ENCODE peak calls at places on chromosomes 12 and 14, in eight cellular contexts. U is MM.1S, Z is SK-N-SH, O is PC-3, D is OCI-LY7, E is neural progenitor cell, P is hepatocyte, B is GM23338. C is an unnamed sample.

GRCh38 chr12:93237235-93237915 is 140.3 kb upstream of the NUDT4 start:
- DNase-seq in O (no peak), P (no peak), D (no peak), E (no peak), Z (no peak), U (no peak), B (no peak), C (no peak)

GRCh38 chr14:62957562-62957961 is 87.7 kb downstream of the KCNH5 start:
- DNase-seq in D (no peak), U (no peak), Z (no peak), O (peak), E (no peak), P (peak), B (no peak), C (no peak)

GRCh38 chr12:110203546-110203945 is 77.5 kb upstream of the ATP2A2 start:
- DNase-seq in P (no peak), D (no peak), O (no peak), Z (no peak), B (no peak), E (no peak), U (no peak), C (no peak)

GRCh38 chr14:56660677-56661389 is 81.2 kb downstream of the TMEM260 start:
- DNase-seq in Z (no peak), O (no peak), D (no peak), P (no peak), B (peak), U (no peak), E (peak), C (no peak)

GRCh38 chr14:66610154-66610563 is 102.2 kb downstream of the GPHN start:
- DNase-seq in Z (no peak), O (peak), D (peak), U (peak), E (peak), B (peak), P (no peak), C (peak)

GRCh38 chr12:124640096-124640495 is 72.7 kb upstream of the NCOR2 start:
- DNase-seq in U (no peak), B (no peak), D (no peak), O (peak), P (no peak), Z (no peak), E (no peak), C (no peak)

GRCh38 chr12:73421832-73422231 is 1115.8 kb upstream of the ATXN7L3B start:
- DNase-seq in B (no peak), U (peak), P (no peak), E (no peak), Z (no peak), D (no peak), O (peak), C (no peak)

GRCh38 chr12:119689935-119690500 is 22.1 kb downstream of the PRKAB1 start:
- DNase-seq in Z (no peak), E (no peak), U (no peak), B (no peak), D (no peak), O (no peak), P (no peak), C (no peak)

GRCh38 chr12:130083746-130084145 is 78.5 kb upstream of the FZD10 start:
- DNase-seq in E (no peak), O (no peak), D (no peak), B (no peak), U (no peak), Z (no peak), P (no peak), C (no peak)

DNA sequence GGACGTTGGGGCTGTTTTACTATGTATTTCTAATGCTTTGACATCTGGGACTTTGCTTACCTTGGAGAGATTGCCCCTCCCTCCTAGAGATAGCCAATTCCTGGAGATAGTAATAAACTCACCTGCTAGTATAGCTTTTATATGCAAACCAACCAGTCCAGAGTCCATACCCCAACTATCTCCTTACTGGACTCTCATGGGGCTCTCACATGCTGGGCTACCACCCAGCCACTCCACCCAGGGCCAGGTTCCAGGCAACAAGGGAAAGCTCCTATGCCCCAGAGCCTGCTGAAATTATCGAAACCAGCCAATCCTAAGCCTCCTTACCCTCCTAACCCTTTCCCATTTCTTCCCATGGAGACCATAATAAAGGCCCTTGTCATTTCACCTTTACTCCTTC is 25.5 kb upstream of the MGP start:
- DNase-seq in D (no peak), Z (no peak), U (no peak), E (no peak), B (no peak), P (no peak), O (no peak), C (no peak)
- TF ChIP-seq CTCF in D (no peak), Z (no peak), U (no peak), E (no peak), B (no peak), P (no peak), O (no peak), C (no peak)

GRCh38 chr14:52798826-52799225 is 7.4 kb upstream of the GNPNAT1 start:
- DNase-seq in Z (no peak), U (no peak), O (no peak), P (no peak), D (no peak), E (no peak), B (no peak), C (no peak)

GRCh38 chr14:52797653-52798052 is 6.2 kb upstream of the GNPNAT1 start:
- DNase-seq in P (no peak), D (no peak), U (no peak), Z (no peak), E (no peak), O (no peak), B (peak), C (no peak)

GRCh38 chr14:52801014-52801708 is 9.8 kb upstream of the GNPNAT1 start:
- DNase-seq in D (no peak), Z (no peak), P (no peak), E (no peak), O (peak), B (no peak), U (no peak), C (no peak)

GRCh38 chr14:52808101-52808500 is 16.7 kb upstream of the GNPNAT1 start:
- DNase-seq in O (no peak), U (no peak), D (no peak), P (no peak), E (no peak), Z (no peak), B (no peak), C (no peak)

GRCh38 chr14:52802597-52802996 is 11.2 kb upstream of the GNPNAT1 start:
- DNase-seq in E (no peak), O (peak), B (no peak), Z (no peak), U (no peak), P (no peak), D (no peak), C (no peak)
- TF ChIP-seq EZH2phosphoT487 in E (no peak), O (no peak), B (no peak), Z (no peak), U (no peak), P (no peak), D (no peak), C (no peak)

GRCh38 chr12:6963016-6963731 is 7.3 kb downstream of the PHB2 start:
- DNase-seq in U (no peak), D (no peak), B (peak), E (no peak), Z (peak), O (no peak), P (peak), C (peak)

GRCh38 chr12:6962285-6963015 is 8.0 kb downstream of the PHB2 start:
- DNase-seq in U (peak), P (peak), O (no peak), D (no peak), B (peak), E (peak), Z (peak), C (no peak)

GRCh38 chr12:6960291-6961277 is 9.4 kb downstream of the PTPN6 start:
- DNase-seq in B (no peak), U (peak), Z (peak), D (peak), E (peak), P (no peak), O (no peak), C (no peak)

GRCh38 chr12:6961278-6961694 is 9.2 kb downstream of the PHB2 start:
- DNase-seq in U (peak), D (no peak), B (no peak), P (peak), E (no peak), Z (peak), O (no peak), C (no peak)

DNA sequence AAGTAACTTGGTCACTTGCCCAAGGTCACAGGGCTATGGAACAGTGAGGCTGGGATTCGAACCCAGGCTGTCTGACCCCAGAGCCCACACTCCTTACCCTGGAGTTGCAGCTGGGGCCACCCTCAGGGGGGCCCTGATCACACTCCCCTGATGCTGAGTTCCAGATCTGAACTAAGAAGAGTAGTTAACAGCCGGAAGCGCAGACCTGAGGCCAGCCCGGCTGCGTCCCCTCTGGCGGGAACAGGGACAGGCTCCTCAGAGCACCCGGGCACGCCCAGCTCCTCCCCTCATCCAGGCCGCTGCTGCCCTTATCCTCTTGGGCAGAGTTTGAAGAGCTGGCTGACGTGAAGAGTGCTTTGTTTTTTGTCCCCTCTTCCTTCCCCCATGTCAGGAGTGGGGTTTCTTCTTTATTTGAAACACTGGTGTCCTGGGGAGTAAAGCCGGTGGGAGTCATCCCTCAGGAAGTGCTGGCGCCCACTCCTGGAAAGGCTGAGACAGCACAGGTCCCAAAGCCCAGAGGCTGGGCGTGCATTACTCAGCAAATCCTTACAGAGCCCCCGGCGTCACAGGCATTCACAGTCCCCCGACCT is 8.7 kb downstream of the PHB2 start:
- DNase-seq in U (peak), P (peak), O (peak), Z (peak), E (peak), D (peak), B (peak), C (peak)
- TF ChIP-seq CTCF in U (peak), P (peak), O (peak), Z (peak), E (peak), D (peak), B (peak), C (peak)

DNA sequence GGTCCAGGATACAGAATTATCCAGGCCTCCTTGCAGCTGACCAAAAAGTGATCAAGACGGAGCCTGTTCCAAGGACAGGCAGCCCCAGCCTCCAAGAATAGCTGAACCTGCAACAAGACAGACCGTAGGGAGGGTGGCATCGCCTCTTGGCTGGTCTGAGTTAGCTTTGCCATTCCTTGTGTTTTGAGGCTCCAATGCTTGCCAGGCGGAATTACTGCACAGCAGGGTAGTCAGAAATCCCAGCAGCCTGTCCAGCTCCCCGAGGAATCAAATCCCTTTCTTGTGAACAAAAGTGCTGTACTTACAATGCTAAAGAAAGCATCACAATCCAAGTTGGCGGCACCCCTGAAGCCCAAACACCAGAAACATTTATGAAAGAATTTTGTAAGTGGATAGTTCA is 246.9 kb downstream of the TMEM132C start:
- DNase-seq in Z (no peak), D (no peak), O (no peak), B (no peak), P (no peak), U (no peak), E (peak), C (no peak)
- TF ChIP-seq EZH2phosphoT487 in Z (no peak), D (no peak), O (no peak), B (no peak), P (no peak), U (no peak), E (no peak), C (no peak)